ENCODE peak calls at places on chromosomes 6 and 20, in eight cellular contexts. One of them, this sample, is unnamed.

GRCh38 chr6:83872386-83873118 is 13.1 kb downstream of the CYB5R4 start:
- DNase-seq in NCI-H69: no peak
- DNase-seq in HT1080: peak
- DNase-seq in amniotic stem cell: no peak
- DNase-seq in heart left ventricle: no peak
- DNase-seq in HCT116: no peak
- DNase-seq in LoVo: no peak
- DNase-seq in Right ventricle myocardium superior: no peak
- DNase-seq in this sample: no peak

GRCh38 chr20:4521170-4521968 is 200.3 kb upstream of the PRND start:
- DNase-seq in NCI-H69: no peak
- DNase-seq in HT1080: no peak
- DNase-seq in amniotic stem cell: no peak
- DNase-seq in heart left ventricle: no peak
- DNase-seq in HCT116: no peak
- DNase-seq in LoVo: no peak
- DNase-seq in Right ventricle myocardium superior: no peak
- DNase-seq in this sample: no peak

GRCh38 chr6:20747996-20748395 is 213.7 kb downstream of the CDKAL1 start:
- DNase-seq in NCI-H69: no peak
- DNase-seq in HT1080: no peak
- DNase-seq in amniotic stem cell: no peak
- DNase-seq in heart left ventricle: no peak
- DNase-seq in HCT116: no peak
- DNase-seq in LoVo: no peak
- DNase-seq in Right ventricle myocardium superior: no peak
- DNase-seq in this sample: no peak

GRCh38 chr6:30855429-30856069 is 28.8 kb upstream of the DDR1 start:
- DNase-seq in NCI-H69: peak
- DNase-seq in HT1080: no peak
- DNase-seq in amniotic stem cell: no peak
- DNase-seq in heart left ventricle: no peak
- DNase-seq in HCT116: no peak
- DNase-seq in LoVo: no peak
- DNase-seq in Right ventricle myocardium superior: no peak
- DNase-seq in this sample: no peak

GRCh38 chr6:45327956-45328522 is at the start of gene RUNX2:
- DNase-seq in NCI-H69: no peak
- DNase-seq in HT1080: peak
- DNase-seq in amniotic stem cell: no peak
- DNase-seq in heart left ventricle: no peak
- DNase-seq in HCT116: no peak
- DNase-seq in LoVo: no peak
- DNase-seq in Right ventricle myocardium superior: no peak
- DNase-seq in this sample: no peak

GRCh38 chr6:42696526-42697267 is 25.7 kb downstream of the PRPH2 start:
- DNase-seq in NCI-H69: no peak
- DNase-seq in HT1080: no peak
- DNase-seq in amniotic stem cell: no peak
- DNase-seq in heart left ventricle: no peak
- DNase-seq in HCT116: no peak
- DNase-seq in LoVo: no peak
- DNase-seq in Right ventricle myocardium superior: no peak
- DNase-seq in this sample: no peak

GRCh38 chr6:90083891-90084290 is 189.6 kb downstream of the GJA10 start:
- DNase-seq in NCI-H69: no peak
- DNase-seq in HT1080: no peak
- DNase-seq in amniotic stem cell: no peak
- DNase-seq in heart left ventricle: no peak
- DNase-seq in HCT116: no peak
- DNase-seq in LoVo: no peak
- DNase-seq in Right ventricle myocardium superior: no peak
- DNase-seq in this sample: no peak

GRCh38 chr6:17012421-17013225 is 89.2 kb upstream of the STMND1 start:
- DNase-seq in NCI-H69: peak
- DNase-seq in HT1080: no peak
- DNase-seq in amniotic stem cell: peak
- DNase-seq in heart left ventricle: no peak
- DNase-seq in HCT116: no peak
- DNase-seq in LoVo: no peak
- DNase-seq in Right ventricle myocardium superior: peak
- DNase-seq in this sample: peak

GRCh38 chr6:2244261-2245102 is 923 bp downstream of the GMDS start:
- DNase-seq in NCI-H69: peak
- DNase-seq in HT1080: no peak
- DNase-seq in amniotic stem cell: no peak
- DNase-seq in heart left ventricle: no peak
- DNase-seq in HCT116: no peak
- DNase-seq in LoVo: peak
- DNase-seq in Right ventricle myocardium superior: no peak
- DNase-seq in this sample: no peak

GRCh38 chr6:158073776-158074175 is 92.1 kb downstream of the SYNJ2 start:
- DNase-seq in NCI-H69: no peak
- DNase-seq in HT1080: no peak
- DNase-seq in amniotic stem cell: no peak
- DNase-seq in heart left ventricle: no peak
- DNase-seq in HCT116: no peak
- DNase-seq in LoVo: no peak
- DNase-seq in Right ventricle myocardium superior: no peak
- DNase-seq in this sample: no peak

GRCh38 chr20:2305946-2306345 is 10.1 kb downstream of the TGM3 start:
- DNase-seq in NCI-H69: peak
- DNase-seq in HT1080: no peak
- DNase-seq in amniotic stem cell: no peak
- DNase-seq in heart left ventricle: no peak
- DNase-seq in HCT116: no peak
- DNase-seq in LoVo: no peak
- DNase-seq in Right ventricle myocardium superior: no peak
- DNase-seq in this sample: no peak

GRCh38 chr6:21099338-21100314 is 493.9 kb upstream of the SOX4 start:
- DNase-seq in NCI-H69: no peak
- DNase-seq in HT1080: no peak
- DNase-seq in amniotic stem cell: no peak
- DNase-seq in heart left ventricle: no peak
- DNase-seq in HCT116: no peak
- DNase-seq in LoVo: no peak
- DNase-seq in Right ventricle myocardium superior: no peak
- DNase-seq in this sample: no peak

GRCh38 chr20:58017237-58017969 is 211.1 kb downstream of the ANKRD60 start:
- DNase-seq in NCI-H69: peak
- DNase-seq in HT1080: peak
- DNase-seq in amniotic stem cell: peak
- DNase-seq in heart left ventricle: no peak
- DNase-seq in HCT116: peak
- DNase-seq in LoVo: peak
- DNase-seq in Right ventricle myocardium superior: peak
- DNase-seq in this sample: no peak

GRCh38 chr20:37518606-37519507 is 2.2 kb upstream of the NNAT start:
- DNase-seq in NCI-H69: peak
- DNase-seq in HT1080: no peak
- DNase-seq in amniotic stem cell: no peak
- DNase-seq in heart left ventricle: peak
- DNase-seq in HCT116: no peak
- DNase-seq in LoVo: no peak
- DNase-seq in Right ventricle myocardium superior: peak
- DNase-seq in this sample: peak

GRCh38 chr6:54771968-54772367 is 74.6 kb upstream of the FAM83B start:
- DNase-seq in NCI-H69: no peak
- DNase-seq in HT1080: no peak
- DNase-seq in amniotic stem cell: no peak
- DNase-seq in heart left ventricle: no peak
- DNase-seq in HCT116: no peak
- DNase-seq in LoVo: no peak
- DNase-seq in Right ventricle myocardium superior: no peak
- DNase-seq in this sample: no peak

GRCh38 chr6:13065596-13065995 is 262.7 kb downstream of the TBC1D7 start:
- DNase-seq in NCI-H69: no peak
- DNase-seq in HT1080: no peak
- DNase-seq in amniotic stem cell: no peak
- DNase-seq in heart left ventricle: no peak
- DNase-seq in HCT116: no peak
- DNase-seq in LoVo: no peak
- DNase-seq in Right ventricle myocardium superior: no peak
- DNase-seq in this sample: no peak

GRCh38 chr6:143598466-143599080 is 79.2 kb upstream of the PHACTR2 start:
- DNase-seq in NCI-H69: no peak
- DNase-seq in HT1080: no peak
- DNase-seq in amniotic stem cell: no peak
- DNase-seq in heart left ventricle: peak
- DNase-seq in HCT116: no peak
- DNase-seq in LoVo: no peak
- DNase-seq in Right ventricle myocardium superior: no peak
- DNase-seq in this sample: no peak

GRCh38 chr6:157632821-157633220 is 190.2 kb upstream of the SNX9 start:
- DNase-seq in NCI-H69: no peak
- DNase-seq in HT1080: peak
- DNase-seq in amniotic stem cell: peak
- DNase-seq in heart left ventricle: no peak
- DNase-seq in HCT116: no peak
- DNase-seq in LoVo: no peak
- DNase-seq in Right ventricle myocardium superior: no peak
- DNase-seq in this sample: no peak

GRCh38 chr6:75946146-75946831 is 126.2 kb downstream of the IMPG1 start:
- DNase-seq in NCI-H69: peak
- DNase-seq in HT1080: no peak
- DNase-seq in amniotic stem cell: no peak
- DNase-seq in heart left ventricle: no peak
- DNase-seq in HCT116: no peak
- DNase-seq in LoVo: no peak
- DNase-seq in Right ventricle myocardium superior: no peak
- DNase-seq in this sample: no peak

GRCh38 chr6:163086563-163086895 is 328.0 kb upstream of the QKI start:
- DNase-seq in NCI-H69: no peak
- DNase-seq in HT1080: peak
- DNase-seq in amniotic stem cell: no peak
- DNase-seq in heart left ventricle: no peak
- DNase-seq in HCT116: no peak
- DNase-seq in LoVo: no peak
- DNase-seq in Right ventricle myocardium superior: no peak
- DNase-seq in this sample: no peak

GRCh38 chr6:147604373-147604772 is 95.9 kb downstream of the SAMD5 start:
- DNase-seq in NCI-H69: peak
- DNase-seq in HT1080: peak
- DNase-seq in amniotic stem cell: no peak
- DNase-seq in heart left ventricle: no peak
- DNase-seq in HCT116: no peak
- DNase-seq in LoVo: no peak
- DNase-seq in Right ventricle myocardium superior: no peak
- DNase-seq in this sample: no peak

GRCh38 chr6:34496103-34496685 is 30.3 kb downstream of the PACSIN1 start:
- DNase-seq in NCI-H69: peak
- DNase-seq in HT1080: no peak
- DNase-seq in amniotic stem cell: no peak
- DNase-seq in heart left ventricle: no peak
- DNase-seq in HCT116: no peak
- DNase-seq in LoVo: no peak
- DNase-seq in Right ventricle myocardium superior: no peak
- DNase-seq in this sample: no peak

GRCh38 chr6:44074383-44075136 is 52.7 kb downstream of the MRPL14 start:
- DNase-seq in NCI-H69: no peak
- DNase-seq in HT1080: peak
- DNase-seq in amniotic stem cell: no peak
- DNase-seq in heart left ventricle: peak
- DNase-seq in HCT116: no peak
- DNase-seq in LoVo: peak
- DNase-seq in Right ventricle myocardium superior: peak
- DNase-seq in this sample: peak

GRCh38 chr20:38143238-38143645 is 21.8 kb downstream of the TGM2 start:
- DNase-seq in NCI-H69: peak
- DNase-seq in HT1080: no peak
- DNase-seq in amniotic stem cell: no peak
- DNase-seq in heart left ventricle: no peak
- DNase-seq in HCT116: no peak
- DNase-seq in LoVo: peak
- DNase-seq in Right ventricle myocardium superior: no peak
- DNase-seq in this sample: no peak

GRCh38 chr20:34575756-34576155 is 17.2 kb downstream of the MAP1LC3A start:
- DNase-seq in NCI-H69: no peak
- DNase-seq in HT1080: no peak
- DNase-seq in amniotic stem cell: no peak
- DNase-seq in heart left ventricle: no peak
- DNase-seq in HCT116: no peak
- DNase-seq in LoVo: no peak
- DNase-seq in Right ventricle myocardium superior: no peak
- DNase-seq in this sample: no peak

GRCh38 chr6:157218371-157219198 is 104.7 kb downstream of the TMEM242 start:
- DNase-seq in NCI-H69: no peak
- DNase-seq in HT1080: no peak
- DNase-seq in amniotic stem cell: no peak
- DNase-seq in heart left ventricle: no peak
- DNase-seq in HCT116: no peak
- DNase-seq in LoVo: no peak
- DNase-seq in Right ventricle myocardium superior: no peak
- DNase-seq in this sample: no peak

GRCh38 chr6:169263836-169264608 is 10.4 kb upstream of the THBS2 start:
- DNase-seq in NCI-H69: no peak
- DNase-seq in HT1080: peak
- DNase-seq in amniotic stem cell: no peak
- DNase-seq in heart left ventricle: peak
- DNase-seq in HCT116: no peak
- DNase-seq in LoVo: no peak
- DNase-seq in Right ventricle myocardium superior: no peak
- DNase-seq in this sample: no peak

GRCh38 chr20:54197621-54198604 is 10.0 kb upstream of the PFDN4 start:
- DNase-seq in NCI-H69: no peak
- DNase-seq in HT1080: peak
- DNase-seq in amniotic stem cell: no peak
- DNase-seq in heart left ventricle: no peak
- DNase-seq in HCT116: no peak
- DNase-seq in LoVo: peak
- DNase-seq in Right ventricle myocardium superior: no peak
- DNase-seq in this sample: no peak

GRCh38 chr6:149951096-149951495 is 9.3 kb downstream of the ULBP2 start:
- DNase-seq in NCI-H69: no peak
- DNase-seq in HT1080: no peak
- DNase-seq in amniotic stem cell: no peak
- DNase-seq in heart left ventricle: no peak
- DNase-seq in HCT116: no peak
- DNase-seq in LoVo: no peak
- DNase-seq in Right ventricle myocardium superior: no peak
- DNase-seq in this sample: no peak

GRCh38 chr20:33518071-33518470 is 28.2 kb downstream of the CBFA2T2 start:
- DNase-seq in NCI-H69: peak
- DNase-seq in HT1080: peak
- DNase-seq in amniotic stem cell: peak
- DNase-seq in heart left ventricle: no peak
- DNase-seq in HCT116: no peak
- DNase-seq in LoVo: no peak
- DNase-seq in Right ventricle myocardium superior: no peak
- DNase-seq in this sample: peak

GRCh38 chr6:37628611-37629320 is 68.9 kb downstream of the MDGA1 start:
- DNase-seq in NCI-H69: no peak
- DNase-seq in HT1080: peak
- DNase-seq in amniotic stem cell: no peak
- DNase-seq in heart left ventricle: no peak
- DNase-seq in HCT116: no peak
- DNase-seq in LoVo: no peak
- DNase-seq in Right ventricle myocardium superior: no peak
- DNase-seq in this sample: peak

GRCh38 chr6:43842231-43842794 is 72.3 kb downstream of the VEGFA start:
- DNase-seq in NCI-H69: no peak
- DNase-seq in HT1080: peak
- DNase-seq in amniotic stem cell: no peak
- DNase-seq in heart left ventricle: no peak
- DNase-seq in HCT116: no peak
- DNase-seq in LoVo: no peak
- DNase-seq in Right ventricle myocardium superior: no peak
- DNase-seq in this sample: no peak

This sample was measured in dermis microvascular lymphatic vessel endothelial cell.